ENCODE peak calls at places on chromosomes 12 and 14, in five cellular contexts. P is K562, I is GM12878, T is HCT116, K is HepG2. R is an unnamed sample.

GRCh38 chr12:43805857-43806736 is at the start of gene TWF1:
- DNase-seq in I (no peak), K (peak; percentile 62), T (peak; percentile 27), P (peak; percentile 92), R (peak; percentile 87)

GRCh38 chr12:42385341-42385841 is 59.4 kb downstream of the PPHLN1 start:
- DNase-seq in P (peak; percentile 13), I (no peak), T (no peak), K (no peak), R (no peak)

GRCh38 chr12:15830538-15830937 is 41.4 kb upstream of the EPS8 start:
- DNase-seq in P (no peak), I (no peak), K (no peak), T (no peak), R (no peak)

GRCh38 chr12:88924162-88924561 is 343.9 kb upstream of the KITLG start:
- DNase-seq in P (no peak), T (no peak), K (no peak), I (no peak), R (no peak)

GRCh38 chr14:69685716-69686115 is 74.3 kb downstream of the SUSD6 start:
- DNase-seq in P (no peak), T (no peak), I (no peak), K (peak; percentile 62), R (no peak)

GRCh38 chr12:15404485-15404884 is 82.2 kb downstream of the PTPRO start:
- DNase-seq in T (no peak), I (no peak), P (no peak), K (no peak), R (no peak)

GRCh38 chr12:45010051-45010450 is 40.8 kb downstream of the DBX2 start:
- DNase-seq in P (no peak), K (no peak), I (no peak), T (no peak), R (no peak)

GRCh38 chr12:29207120-29207519 is 58.0 kb downstream of the FAR2 start:
- DNase-seq in T (no peak), K (no peak), P (no peak), I (no peak), R (peak; percentile 37)

GRCh38 chr12:47017041-47017713 is 62.2 kb upstream of the PCED1B start:
- DNase-seq in T (no peak), I (no peak), P (no peak), K (no peak), R (no peak)

GRCh38 chr12:75834591-75834990 is 197.0 kb downstream of the PHLDA1 start:
- DNase-seq in T (no peak), I (no peak), K (no peak), P (no peak), R (no peak)

GRCh38 chr14:96204151-96205058 is at the start of gene BDKRB2:
- DNase-seq in I (no peak), P (no peak), K (peak; percentile 54), T (peak; percentile 38), R (peak; percentile 86)

GRCh38 chr12:54162741-54163140 is 26.0 kb downstream of the SMUG1 start:
- DNase-seq in T (no peak), P (no peak), I (no peak), K (no peak), R (no peak)

GRCh38 chr12:10652192-10652591 is 21.7 kb downstream of the STYK1 start:
- DNase-seq in K (no peak), I (no peak), T (no peak), P (no peak), R (no peak)

GRCh38 chr14:58992935-58993334 is 195.5 kb upstream of the DAAM1 start:
- DNase-seq in T (no peak), K (no peak), I (no peak), P (no peak), R (no peak)

GRCh38 chr14:30681752-30682355 is 59.7 kb downstream of the SCFD1 start:
- DNase-seq in T (peak; percentile 27), K (peak; percentile 57), P (peak; percentile 7), I (no peak), R (peak; percentile 61)

GRCh38 chr12:15662303-15662980 is 126.7 kb downstream of the EPS8 start:
- DNase-seq in I (no peak), P (no peak), K (no peak), T (peak; percentile 86), R (no peak)

GRCh38 chr12:20646239-20646827 is 48.8 kb upstream of the SLCO1C1 start:
- DNase-seq in I (no peak), T (peak; percentile 53), K (peak; percentile 58), P (no peak), R (peak; percentile 45)

GRCh38 chr14:36646664-36647416 is 14.8 kb upstream of the PAX9 start:
- DNase-seq in P (no peak), T (no peak), I (no peak), K (no peak), R (peak; percentile 67)
- TF ChIP-seq EZH2 in P (no peak), T (no peak), I (no peak), K (no peak), R (peak; percentile 82)

DNA sequence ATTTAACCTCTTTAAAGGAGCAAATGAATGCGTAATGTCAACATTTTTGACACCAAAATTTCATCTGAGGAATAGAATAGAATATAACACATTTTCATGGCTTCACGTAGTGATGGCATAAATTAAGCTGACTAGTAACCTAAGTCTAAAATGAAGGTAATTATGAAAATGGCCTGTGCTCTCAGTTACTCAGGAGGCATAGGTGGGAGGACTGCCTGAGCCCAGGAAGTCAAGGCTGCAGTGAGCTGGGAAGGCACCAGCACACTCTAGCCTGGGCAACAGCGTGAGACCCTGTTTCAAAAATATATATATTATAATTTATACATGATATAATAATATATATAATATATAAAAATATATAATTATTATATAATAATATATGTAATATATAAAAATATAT is 383.2 kb upstream of the ATP2B1 start:
- DNase-seq in K (no peak), P (no peak), T (no peak), I (no peak), R (no peak)
- H3K4me3 ChIP-seq in K (no peak overlapping the region), P (no peak overlapping the region), T (no peak overlapping the region), I (no peak overlapping the region), R (no peak overlapping the region)

GRCh38 chr12:62711626-62712305 is 223.2 kb downstream of the PPM1H start:
- DNase-seq in P (no peak), K (no peak), T (no peak), I (no peak), R (no peak)
- TF ChIP-seq REST in P (no peak), K (no peak), T (no peak), I (no peak), R (no peak)

GRCh38 chr12:51846911-51847829 is 1.3 kb downstream of the FIGNL2 start:
- DNase-seq in I (no peak), P (no peak), T (no peak), K (no peak), R (peak; percentile 89)
- TF ChIP-seq EZH2 in I (no peak), P (no peak), T (no peak), K (no peak), R (no peak)

DNA sequence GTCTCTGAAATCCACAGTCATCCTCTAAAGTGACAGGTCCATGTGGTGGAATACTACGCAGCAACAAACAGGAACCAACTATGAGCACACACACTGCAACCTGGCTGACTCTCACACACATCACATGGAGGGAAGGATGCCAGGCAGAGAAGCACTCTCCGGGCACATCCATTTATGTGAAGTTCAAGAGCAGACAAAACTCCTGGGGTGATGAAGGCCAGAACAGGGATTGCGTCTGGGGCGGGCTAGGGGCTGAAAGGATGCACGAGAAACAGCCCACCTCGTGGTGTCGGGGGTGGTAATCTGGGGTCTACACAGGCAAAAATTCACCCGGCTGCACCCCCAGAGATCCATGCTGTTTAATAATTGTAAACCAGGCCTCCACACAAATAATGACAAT is 100.2 kb downstream of the DICER1 start:
- DNase-seq in P (no peak), I (no peak), K (no peak), T (no peak), R (no peak)
- H3K4me3 ChIP-seq in P (no peak overlapping the region), I (no peak overlapping the region), K (no peak overlapping the region), T (no peak overlapping the region), R (no peak overlapping the region)

GRCh38 chr12:31000751-31001150 is 72.9 kb upstream of the DDX11 start:
- DNase-seq in T (no peak), P (no peak), I (no peak), K (no peak), R (no peak)
- TF ChIP-seq REST in T (no peak), P (no peak), I (no peak), K (no peak), R (no peak)

GRCh38 chr12:102950950-102951490 is 6.5 kb upstream of the ASCL1 start:
- DNase-seq in I (no peak), K (no peak), P (no peak), T (no peak), R (no peak)
- TF ChIP-seq EZH2 in I (no peak), K (no peak), P (no peak), T (no peak), R (peak; percentile 67)

GRCh38 chr12:8420506-8420905 is 35.3 kb upstream of the CLEC6A start:
- DNase-seq in P (no peak), T (no peak), I (no peak), K (no peak), R (no peak)
- H3K4me3 ChIP-seq in P (no peak overlapping the region), T (no peak overlapping the region), I (no peak overlapping the region), K (no peak overlapping the region), R (no peak overlapping the region)

DNA sequence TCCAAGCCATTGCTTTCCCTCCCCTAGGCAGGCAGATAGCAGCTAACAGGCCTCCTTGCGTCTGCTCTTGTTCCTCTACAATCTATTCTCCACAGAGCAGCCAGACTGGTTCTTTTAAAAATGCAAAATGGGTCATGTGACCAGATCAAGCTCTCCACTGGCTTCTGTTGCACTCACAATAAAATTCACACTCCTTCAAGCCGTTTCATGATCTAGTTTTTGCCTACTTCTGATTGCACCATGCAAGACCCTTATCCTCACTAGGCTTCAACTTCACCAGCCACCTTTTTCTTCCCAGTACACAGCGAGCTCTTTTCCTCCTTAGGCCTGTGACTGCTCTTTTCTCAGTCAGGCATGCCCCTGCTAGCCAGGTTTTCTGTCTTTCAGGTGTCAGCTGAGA is 6.1 kb upstream of the KRAS start:
- DNase-seq in K (no peak), T (no peak), P (no peak), I (no peak), R (peak; percentile 35)
- TF ChIP-seq REST in K (no peak), T (no peak), P (no peak), I (no peak), R (no peak)